ENCODE peak calls at places on chromosomes 3 and 15, in ten cellular contexts. K is LNCaP clone FGC; O is effector CD4-positive, alpha-beta T cell; P is mesenteric fat pad; T is A172; C is NCI-H774; B is posterior vena cava; S is GM10248; D is stimulated activated CD8-positive, alpha-beta memory T cell treated with anti-CD3 and anti-CD28 coated beads, Interleukin-7, amount 100 ng/mL, for 24 hours; F is activated CD4-positive, alpha-beta T cell treated with anti-CD3 and anti-CD28 coated beads, Interleukin-2, amount 50 U/mL, for 48 hours. N is an unnamed sample.

GRCh38 chr3:194985031-194985578 is 285.9 kb downstream of the XXYLT1 start:
- DNase-seq in O (no peak), F (no peak), B (peak; percentile 93), P (no peak), D (no peak), K (peak; percentile 93), T (no peak), S (no peak), C (peak; percentile 61), N (no peak)

GRCh38 chr3:129277829-129278271 is 820 bp upstream of the HMCES start:
- DNase-seq in O (no peak), K (no peak), T (no peak), F (no peak), C (no peak), P (no peak), D (no peak), B (no peak), S (no peak), N (no peak)

GRCh38 chr3:13492048-13492447 is 11.9 kb downstream of the HDAC11 start:
- DNase-seq in C (no peak), B (peak; percentile 42), F (no peak), K (no peak), D (no peak), P (peak; percentile 51), T (no peak), S (no peak), O (no peak), N (peak; percentile 51)

GRCh38 chr3:190443257-190443656 is 6.4 kb downstream of the TMEM207 start:
- DNase-seq in B (no peak), K (no peak), C (no peak), P (no peak), F (no peak), S (no peak), O (no peak), D (no peak), T (peak; percentile 13), N (no peak)

GRCh38 chr15:74829991-74830390 is 3.6 kb downstream of the CPLX3 start:
- DNase-seq in C (no peak), T (no peak), K (no peak), F (no peak), O (no peak), D (no peak), S (no peak), P (no peak), B (no peak), N (no peak)

GRCh38 chr3:175411405-175411804 is 552.3 kb downstream of the NAALADL2 start:
- DNase-seq in C (no peak), T (no peak), O (no peak), F (no peak), B (no peak), P (no peak), S (no peak), D (no peak), K (no peak), N (no peak)

GRCh38 chr15:31271224-31271635 is 55.4 kb upstream of the KLF13 start:
- DNase-seq in C (no peak), P (peak; percentile 6), B (peak; percentile 48), S (no peak), T (no peak), D (no peak), K (no peak), F (no peak), O (no peak), N (no peak)

GRCh38 chr3:69368129-69368741 is 17.7 kb downstream of the FRMD4B start:
- DNase-seq in D (no peak), K (no peak), P (no peak), F (no peak), O (no peak), C (no peak), S (peak; percentile 58), B (no peak), T (peak; percentile 61), N (no peak)

GRCh38 chr15:28043625-28044520 is 55.2 kb downstream of the OCA2 start:
- DNase-seq in P (no peak), F (no peak), C (no peak), B (no peak), T (no peak), O (no peak), D (no peak), K (no peak), S (no peak), N (no peak)

GRCh38 chr15:77513226-77513625 is 92.5 kb downstream of the HMG20A start:
- DNase-seq in S (no peak), D (no peak), O (no peak), B (no peak), K (no peak), P (no peak), T (no peak), C (no peak), F (no peak), N (no peak)